ENCODE peak calls at places on chromosomes 2 and 18, in six cellular contexts. Y, S, J, G, T and F are unnamed samples.

GRCh38 chr2:237694423-237695194 is 67.2 kb downstream of the LRRFIP1 start:
- DNase-seq in Y (peak), S (peak), G (no peak), T (no peak), J (no peak), F (no peak)

GRCh38 chr2:36367497-36368353 is 12.1 kb downstream of the CRIM1 start:
- DNase-seq in J (no peak), G (no peak), S (no peak), Y (no peak), T (no peak), F (peak)

GRCh38 chr18:11981633-11982366 is 493 bp downstream of the IMPA2 start:
- DNase-seq in T (no peak), J (no peak), Y (peak), S (peak), G (peak), F (peak)

GRCh38 chr2:104864751-104865470 is 11.0 kb downstream of the POU3F3 start:
- DNase-seq in T (no peak), J (no peak), S (no peak), Y (no peak), G (no peak), F (no peak)

GRCh38 chr2:105371156-105371555 is 27.7 kb downstream of the FHL2 start:
- DNase-seq in S (no peak), T (no peak), G (no peak), J (no peak), Y (no peak), F (no peak)

GRCh38 chr2:63424329-63425078 is 163.8 kb downstream of the WDPCP start:
- DNase-seq in Y (no peak), G (no peak), J (peak), T (no peak), S (peak), F (peak)

GRCh38 chr18:44149706-44150105 is 531.0 kb upstream of the SETBP1 start:
- DNase-seq in T (no peak), Y (no peak), G (no peak), S (no peak), J (no peak), F (peak)

GRCh38 chr2:67790622-67791021 is 272.2 kb downstream of the C1D start:
- DNase-seq in J (no peak), Y (no peak), T (no peak), S (no peak), G (no peak), F (peak)

GRCh38 chr2:69309336-69310048 is 77.5 kb downstream of the GFPT1 start:
- DNase-seq in J (no peak), G (no peak), Y (no peak), T (no peak), S (peak), F (peak)

GRCh38 chr2:241095594-241096290 is 6.3 kb downstream of the MTERF4 start:
- DNase-seq in S (no peak), G (no peak), J (no peak), Y (peak), T (no peak), F (no peak)

GRCh38 chr2:15845737-15846405 is 94.5 kb upstream of the MYCN start:
- DNase-seq in G (no peak), J (no peak), T (no peak), Y (no peak), S (no peak), F (no peak)

GRCh38 chr2:222903234-222904220 is 42.7 kb downstream of the ACSL3 start:
- DNase-seq in S (peak), J (no peak), Y (peak), T (no peak), G (peak), F (peak)

GRCh38 chr2:240141736-240142135 is 1.3 kb upstream of the OTOS start:
- DNase-seq in S (no peak), Y (no peak), J (no peak), T (no peak), G (no peak), F (no peak)

GRCh38 chr2:231679906-231680283 is 28.4 kb upstream of the PTMA start:
- DNase-seq in T (no peak), Y (no peak), J (no peak), G (no peak), S (peak), F (no peak)

GRCh38 chr18:48023334-48024008 is 93.0 kb upstream of the SMAD2 start:
- DNase-seq in Y (peak), T (no peak), G (peak), S (peak), J (no peak), F (peak)

GRCh38 chr18:33673689-33674088 is 95.7 kb downstream of the ASXL3 start:
- DNase-seq in J (no peak), T (no peak), G (no peak), Y (no peak), S (no peak), F (no peak)